ENCODE peak calls at places on chromosome 13, in six cellular contexts. Z is H1, M is IMR-90, C is mesenchymal stem cell, X is neuronal stem cell, W is trophoblast cell. V is an unnamed sample.
A peak's percentile ranks its signal among the peaks of the same experiment; 100 is the strongest.

GRCh38 chr13:25462301-25463125 is 90.7 kb downstream of the ATP8A2 start:
- DNase-seq in Z (no peak), M (no peak), C (no peak), X (no peak), W (peak; percentile 59), V (peak; percentile 14)

GRCh38 chr13:109673477-109673876 is 112.9 kb downstream of the IRS2 start:
- DNase-seq in Z (no peak), M (peak; percentile 6), C (peak; percentile 18), X (no peak), W (no peak), V (no peak)

GRCh38 chr13:23934481-23934880 is 37.2 kb upstream of the C1QTNF9B start:
- DNase-seq in Z (no peak), M (peak; percentile 18), C (no peak), X (no peak), W (no peak), V (no peak)

GRCh38 chr13:29849731-29850212 is 645 bp downstream of the UBL3 start:
- DNase-seq in Z (peak; percentile 56), M (peak; percentile 71), C (peak; percentile 84), X (no peak), W (peak; percentile 95), V (peak; percentile 79)

GRCh38 chr13:90591260-90591926 is 756.1 kb upstream of the MIR17HG start:
- DNase-seq in Z (no peak), M (no peak), C (no peak), X (no peak), W (no peak), V (no peak)

GRCh38 chr13:111158136-111158805 is 43.2 kb downstream of the ARHGEF7 start:
- DNase-seq in Z (no peak), M (no peak), C (no peak), X (no peak), W (peak; percentile 25), V (no peak)

GRCh38 chr13:44231786-44232516 is 141.7 kb upstream of the SERP2 start:
- DNase-seq in Z (peak; percentile 62), M (peak; percentile 96), C (peak; percentile 97), X (peak; percentile 9), W (peak; percentile 99), V (peak; percentile 97)

GRCh38 chr13:110245421-110245899 is 61.5 kb downstream of the COL4A1 start:
- DNase-seq in Z (peak; percentile 43), M (peak; percentile 76), C (peak; percentile 48), X (no peak), W (no peak), V (no peak)

GRCh38 chr13:37270206-37271001 is 164.9 kb upstream of the CSNK1A1L start:
- DNase-seq in Z (no peak), M (peak; percentile 18), C (no peak), X (no peak), W (no peak), V (peak; percentile 33)

GRCh38 chr13:49466240-49466914 is 22.3 kb downstream of the SETDB2 start:
- DNase-seq in Z (no peak), M (no peak), C (no peak), X (no peak), W (no peak), V (no peak)

GRCh38 chr13:35789335-35790166 is 313.1 kb upstream of the MAB21L1 start:
- DNase-seq in Z (no peak), M (peak; percentile 61), C (peak; percentile 18), X (peak; percentile 40), W (peak; percentile 76), V (peak; percentile 47)

GRCh38 chr13:50921706-50922105 is 12.1 kb downstream of the RNASEH2B start:
- DNase-seq in Z (no peak), M (no peak), C (no peak), X (no peak), W (no peak), V (no peak)

GRCh38 chr13:38494445-38494844 is 144.8 kb downstream of the UFM1 start:
- DNase-seq in Z (no peak), M (no peak), C (no peak), X (no peak), W (no peak), V (peak; percentile 13)

GRCh38 chr13:93080587-93080986 is 146.0 kb upstream of the GPC6 start:
- DNase-seq in Z (no peak), M (peak; percentile 10), C (peak; percentile 3), X (no peak), W (no peak), V (no peak)

GRCh38 chr13:79692846-79693245 is 211.9 kb downstream of the NDFIP2 start:
- DNase-seq in Z (no peak), M (no peak), C (no peak), X (no peak), W (no peak), V (no peak)

GRCh38 chr13:51346397-51346796 is 6.9 kb downstream of the SERPINE3 start:
- DNase-seq in Z (no peak), M (no peak), C (no peak), X (no peak), W (no peak), V (no peak)

GRCh38 chr13:42525035-42525504 is 48.9 kb upstream of the TNFSF11 start:
- DNase-seq in Z (no peak), M (no peak), C (peak; percentile 95), X (no peak), W (no peak), V (no peak)

GRCh38 chr13:35139591-35139990 is 197.5 kb downstream of the NBEA start:
- DNase-seq in Z (no peak), M (peak; percentile 31), C (peak; percentile 62), X (no peak), W (no peak), V (no peak)

GRCh38 chr13:31638577-31638976 is 100.7 kb upstream of the RXFP2 start:
- DNase-seq in Z (no peak), M (peak; percentile 65), C (peak; percentile 6), X (no peak), W (no peak), V (no peak)

GRCh38 chr13:33940898-33941297 is 122.9 kb downstream of the RFC3 start:
- DNase-seq in Z (no peak), M (peak; percentile 4), C (peak; percentile 26), X (peak; percentile 17), W (peak; percentile 28), V (peak; percentile 68)

GRCh38 chr13:23674795-23675640 is 104.8 kb downstream of the TNFRSF19 start:
- DNase-seq in Z (no peak), M (peak; percentile 99), C (peak; percentile 43), X (no peak), W (peak; percentile 90), V (no peak)

GRCh38 chr13:40275636-40276035 is 390.8 kb downstream of the FOXO1 start:
- DNase-seq in Z (no peak), M (no peak), C (peak; percentile 13), X (no peak), W (peak; percentile 31), V (no peak)

GRCh38 chr13:48233097-48233885 is at the start of gene ITM2B:
- DNase-seq in Z (peak; percentile 74), M (peak; percentile 65), C (peak; percentile 73), X (peak; percentile 59), W (no peak), V (peak; percentile 83)

GRCh38 chr13:48235100-48235813 is 2.3 kb downstream of the ITM2B start:
- DNase-seq in Z (no peak), M (peak; percentile 25), C (peak; percentile 54), X (no peak), W (peak; percentile 77), V (peak; percentile 89)

GRCh38 chr13:48234652-48235099 is 1.7 kb downstream of the ITM2B start:
- DNase-seq in Z (no peak), M (no peak), C (peak; percentile 26), X (no peak), W (no peak), V (peak; percentile 8)

GRCh38 chr13:48232420-48233096 is 448 bp upstream of the ITM2B start:
- DNase-seq in Z (peak; percentile 71), M (no peak), C (no peak), X (no peak), W (peak; percentile 90), V (peak; percentile 61)

GRCh38 chr13:48233886-48234488 is 981 bp downstream of the ITM2B start:
- DNase-seq in Z (no peak), M (peak; percentile 61), C (peak; percentile 79), X (no peak), W (peak; percentile 46), V (peak; percentile 44)
- H3K23ac ChIP-seq in Z (no peak overlapping the region), M (peak overlapping the region; percentile 82), C (no peak overlapping the region), X (no peak overlapping the region), W (no peak overlapping the region), V (peak overlapping the region; percentile 97)

GRCh38 chr13:99981115-99982020 is at the start of gene ZIC2:
- DNase-seq in Z (peak; percentile 83), M (no peak), C (no peak), X (peak; percentile 93), W (peak; percentile 61), V (peak; percentile 96)
- H3K23ac ChIP-seq in Z (no peak within 1 kb of the TSS), M (no peak within 1 kb of the TSS), C (peak within 1 kb of the TSS; percentile 24), X (peak within 1 kb of the TSS; percentile 98), W (no peak within 1 kb of the TSS), V (peak within 1 kb of the TSS; percentile 83)

GRCh38 chr13:47472516-47472915 is 528.6 kb downstream of the SUCLA2 start:
- DNase-seq in Z (no peak), M (no peak), C (no peak), X (no peak), W (no peak), V (peak; percentile 46)
- H3K23ac ChIP-seq in Z (no peak overlapping the region), M (no peak overlapping the region), C (no peak overlapping the region), X (no peak overlapping the region), W (no peak overlapping the region), V (no peak overlapping the region)

GRCh38 chr13:21341637-21342422 is 117.3 kb downstream of the ZDHHC20 start:
- DNase-seq in Z (no peak), M (no peak), C (no peak), X (no peak), W (no peak), V (no peak)

GRCh38 chr13:21336609-21337008 is 122.5 kb downstream of the ZDHHC20 start:
- DNase-seq in Z (no peak), M (no peak), C (no peak), X (no peak), W (no peak), V (no peak)

GRCh38 chr13:21338156-21338555 is 120.9 kb downstream of the ZDHHC20 start:
- DNase-seq in Z (no peak), M (no peak), C (peak; percentile 2), X (no peak), W (peak; percentile 80), V (peak; percentile 72)

GRCh38 chr13:21342699-21343442 is 116.2 kb downstream of the ZDHHC20 start:
- DNase-seq in Z (no peak), M (no peak), C (no peak), X (no peak), W (no peak), V (no peak)

GRCh38 chr13:21338651-21339278 is 120.3 kb downstream of the ZDHHC20 start:
- DNase-seq in Z (no peak), M (no peak), C (no peak), X (no peak), W (peak; percentile 87), V (peak; percentile 85)
- H3K23ac ChIP-seq in Z (peak overlapping the region; percentile 19), M (no peak overlapping the region), C (no peak overlapping the region), X (no peak overlapping the region), W (no peak overlapping the region), V (no peak overlapping the region)

DNA sequence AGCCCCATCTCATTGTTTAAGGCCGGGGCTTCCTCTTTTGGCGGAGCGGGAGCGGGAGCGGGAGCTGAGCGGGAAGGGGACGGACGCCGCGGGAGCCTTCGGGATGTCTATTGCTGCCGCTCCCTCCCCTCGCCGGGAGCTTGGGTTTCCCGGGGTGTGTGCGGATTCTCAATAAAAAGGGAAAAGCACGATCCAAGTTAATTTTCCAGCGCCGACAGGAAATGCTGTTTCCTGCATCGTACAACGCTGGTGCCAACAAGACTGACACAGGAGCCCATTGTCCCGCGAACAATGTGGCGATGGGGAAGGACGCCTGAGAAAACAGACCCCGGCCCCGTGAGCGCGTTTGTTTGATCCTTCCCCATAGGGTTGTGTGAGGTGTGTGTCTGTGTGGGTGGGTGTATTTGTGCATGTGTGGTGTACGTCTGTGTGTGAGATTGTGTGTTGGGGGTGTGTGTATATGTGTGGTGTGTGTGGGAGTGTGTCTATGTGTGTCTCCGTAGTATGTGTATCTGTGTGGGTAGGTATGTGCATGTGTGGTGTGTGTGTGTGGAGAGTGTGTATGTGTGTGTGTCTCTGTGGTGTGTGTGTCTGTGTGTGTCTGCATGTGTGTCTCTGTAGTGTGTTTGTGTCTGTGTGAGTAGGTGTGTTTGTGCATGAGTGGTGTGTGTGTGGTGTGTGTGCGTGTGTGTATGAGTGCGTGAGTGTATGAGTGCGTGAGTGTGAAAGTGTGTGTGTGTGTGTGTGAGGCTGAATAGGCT is 36.4 kb upstream of the FLT1 start:
- DNase-seq in Z (peak; percentile 81), M (peak; percentile 30), C (peak; percentile 50), X (peak; percentile 37), W (peak; percentile 36), V (peak; percentile 77)
- H3K23ac ChIP-seq in Z (peak overlapping the region; percentile 100), M (peak overlapping the region; percentile 100), C (peak overlapping the region; percentile 97), X (peak overlapping the region; percentile 90), W (peak overlapping the region; percentile 0), V (peak overlapping the region; percentile 29)

V was measured in mesendoderm.